ENCODE peak calls at places on chromosomes 7 and 10, in eight cellular contexts. K is Calu3, W is RWPE1, H is H9, E is gastrocnemius medialis, C is NCI-H345, U is fibroblast of mammary gland, R is NCI-H187. I is an unnamed sample.

GRCh38 chr7:95246935-95247370 is 77.4 kb downstream of the PON1 start:
- DNase-seq in K (peak; percentile 43), W (peak; percentile 34), H (peak; percentile 59), E (peak; percentile 21), C (peak; percentile 80), U (peak; percentile 83), R (peak; percentile 22), I (no peak)

GRCh38 chr10:82742478-82742877 is 867.5 kb downstream of the NRG3 start:
- DNase-seq in K (peak; percentile 37), W (peak; percentile 4), H (no peak), E (no peak), C (no peak), U (peak; percentile 17), R (no peak), I (no peak)

GRCh38 chr10:42937649-42938180 is 139.2 kb upstream of the RET start:
- DNase-seq in K (no peak), W (no peak), H (no peak), E (no peak), C (no peak), U (no peak), R (no peak), I (no peak)

GRCh38 chr7:100546868-100547800 is 8.1 kb downstream of the AGFG2 start:
- DNase-seq in K (no peak), W (no peak), H (no peak), E (no peak), C (no peak), U (no peak), R (no peak), I (no peak)

GRCh38 chr7:143512488-143513340 is 35.0 kb downstream of the TAS2R41 start:
- DNase-seq in K (no peak), W (peak; percentile 50), H (no peak), E (no peak), C (no peak), U (peak; percentile 81), R (no peak), I (no peak)

GRCh38 chr10:93954726-93955363 is 38.9 kb upstream of the PLCE1 start:
- DNase-seq in K (no peak), W (peak; percentile 13), H (no peak), E (no peak), C (no peak), U (peak; percentile 77), R (no peak), I (no peak)

GRCh38 chr10:124270940-124271339 is 147.8 kb downstream of the OAT start:
- DNase-seq in K (no peak), W (no peak), H (no peak), E (no peak), C (no peak), U (no peak), R (no peak), I (no peak)

GRCh38 chr10:71256661-71257030 is 44.3 kb downstream of the UNC5B start:
- DNase-seq in K (no peak), W (no peak), H (no peak), E (no peak), C (no peak), U (no peak), R (no peak), I (no peak)

GRCh38 chr7:40746841-40747556 is 612.2 kb downstream of the SUGCT start:
- DNase-seq in K (no peak), W (no peak), H (no peak), E (no peak), C (no peak), U (peak; percentile 63), R (no peak), I (no peak)

GRCh38 chr7:92508949-92509348 is 19.4 kb downstream of the PEX1 start:
- DNase-seq in K (no peak), W (no peak), H (no peak), E (no peak), C (no peak), U (no peak), R (no peak), I (no peak)

GRCh38 chr7:127711872-127712271 is 59.9 kb downstream of the SND1 start:
- DNase-seq in K (no peak), W (no peak), H (no peak), E (no peak), C (no peak), U (no peak), R (no peak), I (no peak)

GRCh38 chr7:142556745-142557144 is 192.5 kb upstream of the PRSS1 start:
- DNase-seq in K (peak; percentile 74), W (peak; percentile 89), H (peak; percentile 72), E (peak; percentile 84), C (no peak), U (peak; percentile 99), R (no peak), I (no peak)

GRCh38 chr7:40105879-40106473 is 28.4 kb downstream of the MPLKIP start:
- DNase-seq in K (no peak), W (no peak), H (no peak), E (no peak), C (no peak), U (no peak), R (no peak), I (no peak)

GRCh38 chr7:91089382-91089963 is 174.8 kb upstream of the FZD1 start:
- DNase-seq in K (peak; percentile 15), W (peak; percentile 20), H (no peak), E (no peak), C (peak; percentile 34), U (peak; percentile 57), R (no peak), I (no peak)

GRCh38 chr10:3486346-3487065 is 298.5 kb downstream of the KLF6 start:
- DNase-seq in K (peak; percentile 94), W (peak; percentile 94), H (peak; percentile 91), E (no peak), C (peak; percentile 50), U (peak; percentile 36), R (peak; percentile 1), I (no peak)

GRCh38 chr10:118948784-118949183 is 80.7 kb upstream of the NANOS1 start:
- DNase-seq in K (no peak), W (no peak), H (peak; percentile 25), E (no peak), C (no peak), U (no peak), R (no peak), I (no peak)

GRCh38 chr7:149714910-149715471 is 58.4 kb downstream of the ZNF467 start:
- DNase-seq in K (no peak), W (peak; percentile 35), H (no peak), E (no peak), C (peak; percentile 46), U (no peak), R (no peak), I (no peak)

GRCh38 chr10:119428789-119429188 is 113.7 kb downstream of the RGS10 start:
- DNase-seq in K (no peak), W (no peak), H (no peak), E (no peak), C (no peak), U (peak; percentile 77), R (no peak), I (no peak)

GRCh38 chr7:136911362-136911761 is 42.9 kb downstream of the CHRM2 start:
- DNase-seq in K (no peak), W (no peak), H (peak; percentile 29), E (no peak), C (no peak), U (no peak), R (no peak), I (no peak)

GRCh38 chr7:132390705-132391104 is 185.6 kb downstream of the PLXNA4 start:
- DNase-seq in K (no peak), W (no peak), H (no peak), E (no peak), C (no peak), U (peak; percentile 25), R (no peak), I (no peak)

GRCh38 chr10:79492839-79493238 is 19.5 kb upstream of the EIF5AL1 start:
- DNase-seq in K (no peak), W (no peak), H (no peak), E (peak; percentile 67), C (no peak), U (no peak), R (no peak), I (no peak)

GRCh38 chr7:35805876-35806275 is 5.0 kb downstream of the SEPTIN7 start:
- DNase-seq in K (no peak), W (no peak), H (no peak), E (no peak), C (no peak), U (peak; percentile 30), R (no peak), I (no peak)

GRCh38 chr7:87653178-87653577 is 25.0 kb downstream of the RUNDC3B start:
- DNase-seq in K (no peak), W (no peak), H (no peak), E (no peak), C (no peak), U (no peak), R (no peak), I (no peak)

GRCh38 chr7:148437043-148437442 is 153.5 kb upstream of the C7orf33 start:
- DNase-seq in K (no peak), W (no peak), H (no peak), E (no peak), C (no peak), U (no peak), R (no peak), I (no peak)

GRCh38 chr7:75931676-75932075 is 16.7 kb downstream of the POR start:
- DNase-seq in K (no peak), W (no peak), H (no peak), E (no peak), C (peak; percentile 92), U (peak; percentile 35), R (peak; percentile 52), I (no peak)

GRCh38 chr7:53422291-53422690 is 386.9 kb downstream of the POM121L12 start:
- DNase-seq in K (no peak), W (no peak), H (no peak), E (no peak), C (no peak), U (no peak), R (no peak), I (no peak)

GRCh38 chr7:34612671-34613070 is 45.3 kb upstream of the NPSR1 start:
- DNase-seq in K (no peak), W (no peak), H (no peak), E (no peak), C (no peak), U (no peak), R (no peak), I (no peak)

GRCh38 chr10:105188737-105189463 is 547.8 kb downstream of the SORCS3 start:
- DNase-seq in K (no peak), W (peak; percentile 64), H (no peak), E (no peak), C (no peak), U (peak; percentile 44), R (no peak), I (no peak)

GRCh38 chr10:33889371-33889770 is 554.9 kb upstream of the NRP1 start:
- DNase-seq in K (no peak), W (no peak), H (no peak), E (no peak), C (no peak), U (no peak), R (no peak), I (no peak)

GRCh38 chr7:28686418-28686800 is 271.7 kb downstream of the TRIL start:
- DNase-seq in K (peak; percentile 54), W (peak; percentile 52), H (peak; percentile 66), E (no peak), C (no peak), U (peak; percentile 74), R (no peak), I (no peak)

GRCh38 chr10:90751107-90751997 is 106.5 kb downstream of the HTR7 start:
- DNase-seq in K (peak; percentile 46), W (peak; percentile 89), H (peak; percentile 71), E (no peak), C (peak; percentile 20), U (peak; percentile 48), R (no peak), I (peak; percentile 9)

GRCh38 chr7:25671087-25671486 is 442.8 kb upstream of the NPVF start:
- DNase-seq in K (no peak), W (no peak), H (no peak), E (no peak), C (no peak), U (no peak), R (no peak), I (no peak)

GRCh38 chr10:70284542-70285150 is 842 bp upstream of the NPFFR1 start:
- DNase-seq in K (no peak), W (no peak), H (no peak), E (no peak), C (no peak), U (no peak), R (no peak), I (no peak)

GRCh38 chr7:46153951-46154787 is 233.1 kb upstream of the IGFBP3 start:
- DNase-seq in K (peak; percentile 51), W (peak; percentile 59), H (no peak), E (peak; percentile 37), C (no peak), U (peak; percentile 49), R (no peak), I (no peak)

I was measured in activated T-helper 1 cell treated with anti-CD3 and anti-CD28 coated beads, Interleukin-2, amount 50 U/mL, for 16 hours.